ENCODE peak calls at places on chromosomes 3 and 15, in eight cellular contexts. B, P, Y, X, J, C, V and A are unnamed samples.

GRCh38 chr3:168029705-168030104 is 66.0 kb downstream of the GOLIM4 start:
- DNase-seq in V (peak; percentile 44), P (no peak), X (no peak), C (no peak), Y (no peak), J (no peak), B (no peak), A (no peak)

GRCh38 chr3:177279118-177279815 is 82.0 kb upstream of the TBL1XR1 start:
- DNase-seq in B (no peak), J (no peak), P (no peak), Y (no peak), C (peak; percentile 20), V (no peak), X (no peak), A (no peak)

GRCh38 chr3:8734908-8735307 is 1.3 kb downstream of the CAV3 start:
- DNase-seq in J (no peak), P (no peak), B (no peak), Y (no peak), X (no peak), C (no peak), V (no peak), A (no peak)

GRCh38 chr3:10192953-10193691 is 28.4 kb downstream of the IRAK2 start:
- DNase-seq in J (no peak), C (peak; percentile 95), V (peak; percentile 81), P (peak; percentile 31), B (peak; percentile 91), X (no peak), Y (no peak), A (peak; percentile 92)

GRCh38 chr3:33061782-33062181 is 35.2 kb downstream of the GLB1 start:
- DNase-seq in V (no peak), Y (no peak), B (peak; percentile 7), J (no peak), X (no peak), P (no peak), C (no peak), A (peak; percentile 71)

GRCh38 chr15:76107169-76107568 is 47.4 kb downstream of the TMEM266 start:
- DNase-seq in J (no peak), P (no peak), C (no peak), V (no peak), X (no peak), Y (no peak), B (no peak), A (no peak)

GRCh38 chr3:177177670-177178295 is 19.5 kb downstream of the TBL1XR1 start:
- DNase-seq in J (no peak), Y (no peak), B (no peak), X (no peak), P (no peak), V (no peak), C (no peak), A (no peak)

GRCh38 chr3:27848826-27849225 is 126.7 kb upstream of the EOMES start:
- DNase-seq in J (no peak), C (no peak), V (no peak), P (no peak), B (no peak), Y (no peak), X (no peak), A (no peak)

GRCh38 chr3:126107203-126107939 is 23.4 kb upstream of the SLC41A3 start:
- DNase-seq in J (no peak), Y (no peak), B (no peak), P (no peak), V (peak; percentile 32), C (no peak), X (no peak), A (no peak)

GRCh38 chr3:47566667-47567066 is 12.0 kb downstream of the CSPG5 start:
- DNase-seq in J (no peak), B (no peak), V (no peak), P (no peak), Y (no peak), C (no peak), X (no peak), A (no peak)

GRCh38 chr3:107833046-107833445 is 257.8 kb downstream of the CD47 start:
- DNase-seq in V (peak; percentile 32), C (no peak), P (no peak), Y (no peak), X (no peak), B (no peak), J (no peak), A (peak; percentile 41)

GRCh38 chr3:188008582-188009213 is 145.3 kb upstream of the LPP start:
- DNase-seq in C (no peak), X (no peak), J (no peak), V (no peak), P (no peak), B (no peak), Y (no peak), A (no peak)

GRCh38 chr3:178193846-178194245 is 342.4 kb upstream of the KCNMB2 start:
- DNase-seq in B (no peak), C (no peak), J (no peak), P (no peak), X (no peak), V (no peak), Y (no peak), A (no peak)

GRCh38 chr15:87871130-87871737 is 385.3 kb downstream of the NTRK3 start:
- DNase-seq in C (no peak), V (no peak), Y (no peak), B (no peak), P (no peak), J (no peak), X (no peak), A (no peak)

GRCh38 chr15:77865701-77866100 is 211.8 kb downstream of the TBC1D2B start:
- DNase-seq in P (no peak), Y (no peak), X (no peak), B (no peak), V (no peak), C (no peak), J (no peak), A (no peak)

GRCh38 chr3:96813134-96813819 is 1.1 kb upstream of the EPHA6 start:
- DNase-seq in Y (peak; percentile 3), V (peak; percentile 81), C (peak; percentile 86), B (peak; percentile 8), X (peak; percentile 52), J (no peak), P (no peak), A (peak; percentile 68)

GRCh38 chr3:104742044-104742443 is 624.7 kb upstream of the ALCAM start:
- DNase-seq in X (no peak), P (no peak), V (no peak), J (no peak), Y (no peak), C (no peak), B (no peak), A (no peak)

GRCh38 chr3:171374661-171375285 is 85.4 kb downstream of the TNIK start:
- DNase-seq in P (no peak), V (no peak), J (no peak), X (no peak), C (no peak), B (no peak), Y (no peak), A (peak; percentile 66)

GRCh38 chr3:127488740-127489139 is 101.8 kb downstream of the TPRA1 start:
- DNase-seq in C (no peak), V (no peak), B (no peak), J (no peak), X (no peak), P (no peak), Y (no peak), A (no peak)

GRCh38 chr3:56928379-56929068 is 126.8 kb upstream of the ARHGEF3 start:
- DNase-seq in C (no peak), B (no peak), P (no peak), X (no peak), Y (no peak), J (no peak), V (no peak), A (peak; percentile 42)

GRCh38 chr3:138862924-138863775 is 28.4 kb upstream of the PIK3CB start:
- DNase-seq in C (peak; percentile 76), Y (no peak), P (no peak), B (peak; percentile 16), J (no peak), X (peak; percentile 30), V (peak; percentile 63), A (peak; percentile 67)

GRCh38 chr3:45406812-45407211 is 18.4 kb downstream of the LARS2 start:
- DNase-seq in V (no peak), C (no peak), P (no peak), J (no peak), B (no peak), X (no peak), Y (no peak), A (no peak)

GRCh38 chr3:116561529-116561928 is 116.2 kb upstream of the LSAMP start:
- DNase-seq in V (no peak), J (no peak), B (no peak), X (no peak), Y (no peak), P (no peak), C (no peak), A (no peak)

GRCh38 chr15:50146661-50147060 is 27.6 kb upstream of the ATP8B4 start:
- DNase-seq in X (no peak), J (no peak), B (no peak), P (no peak), Y (no peak), C (no peak), V (no peak), A (no peak)

GRCh38 chr3:34005886-34006285 is 207.5 kb downstream of the PDCD6IP start:
- DNase-seq in X (no peak), P (no peak), C (no peak), V (no peak), Y (no peak), B (no peak), J (no peak), A (peak; percentile 68)

GRCh38 chr3:144774897-144775296 is 803.3 kb downstream of the DIPK2A start:
- DNase-seq in B (peak; percentile 40), J (no peak), X (no peak), Y (no peak), V (no peak), C (no peak), P (no peak), A (no peak)

GRCh38 chr15:73951591-73951990 is 25.3 kb downstream of the LOXL1 start:
- DNase-seq in J (no peak), Y (no peak), P (no peak), B (no peak), X (no peak), C (no peak), V (peak; percentile 78), A (no peak)

GRCh38 chr3:62688050-62688449 is 187.2 kb downstream of the CADPS start:
- DNase-seq in C (no peak), J (no peak), P (no peak), V (no peak), X (no peak), B (no peak), Y (no peak), A (no peak)